ENCODE peak calls at places on chromosomes 13 and 19, in ten cellular contexts. One of them, this sample, is unnamed.

GRCh38 chr13:41565221-41565620 is 107.9 kb downstream of the RGCC start:
- DNase-seq in heart left ventricle: no peak
- DNase-seq in tibial artery: no peak
- DNase-seq in left ventricle myocardium inferior: no peak
- DNase-seq in body of pancreas: no peak
- DNase-seq in AG10803: peak
- DNase-seq in K562: no peak
- DNase-seq in astrocyte of the spinal cord: peak
- DNase-seq in A549: no peak
- DNase-seq in colonic mucosa: no peak
- DNase-seq in this sample: peak

GRCh38 chr19:11017275-11018035 is 56.6 kb downstream of the SMARCA4 start:
- DNase-seq in heart left ventricle: no peak
- DNase-seq in tibial artery: no peak
- DNase-seq in left ventricle myocardium inferior: no peak
- DNase-seq in body of pancreas: no peak
- DNase-seq in AG10803: no peak
- DNase-seq in K562: no peak
- DNase-seq in astrocyte of the spinal cord: no peak
- DNase-seq in A549: no peak
- DNase-seq in colonic mucosa: no peak
- DNase-seq in this sample: no peak

GRCh38 chr13:101529419-101529818 is 76.9 kb downstream of the ITGBL1 start:
- DNase-seq in heart left ventricle: no peak
- DNase-seq in tibial artery: peak
- DNase-seq in left ventricle myocardium inferior: no peak
- DNase-seq in body of pancreas: peak
- DNase-seq in AG10803: peak
- DNase-seq in K562: no peak
- DNase-seq in astrocyte of the spinal cord: peak
- DNase-seq in A549: no peak
- DNase-seq in colonic mucosa: no peak
- DNase-seq in this sample: peak

GRCh38 chr19:42857544-42857867 is 22.0 kb downstream of the PSG1 start:
- DNase-seq in heart left ventricle: no peak
- DNase-seq in tibial artery: no peak
- DNase-seq in left ventricle myocardium inferior: no peak
- DNase-seq in body of pancreas: no peak
- DNase-seq in AG10803: no peak
- DNase-seq in K562: no peak
- DNase-seq in astrocyte of the spinal cord: no peak
- DNase-seq in A549: no peak
- DNase-seq in colonic mucosa: no peak
- DNase-seq in this sample: no peak

GRCh38 chr13:34410653-34411052 is 531.4 kb upstream of the NBEA start:
- DNase-seq in heart left ventricle: no peak
- DNase-seq in tibial artery: no peak
- DNase-seq in left ventricle myocardium inferior: no peak
- DNase-seq in body of pancreas: no peak
- DNase-seq in AG10803: peak
- DNase-seq in K562: no peak
- DNase-seq in astrocyte of the spinal cord: no peak
- DNase-seq in A549: no peak
- DNase-seq in colonic mucosa: no peak
- DNase-seq in this sample: no peak

GRCh38 chr13:29805994-29806748 is 44.2 kb downstream of the UBL3 start:
- DNase-seq in heart left ventricle: no peak
- DNase-seq in tibial artery: no peak
- DNase-seq in left ventricle myocardium inferior: no peak
- DNase-seq in body of pancreas: no peak
- DNase-seq in AG10803: no peak
- DNase-seq in K562: no peak
- DNase-seq in astrocyte of the spinal cord: no peak
- DNase-seq in A549: no peak
- DNase-seq in colonic mucosa: no peak
- DNase-seq in this sample: no peak

GRCh38 chr13:51861728-51862300 is at the start of gene CCDC70:
- DNase-seq in heart left ventricle: no peak
- DNase-seq in tibial artery: no peak
- DNase-seq in left ventricle myocardium inferior: no peak
- DNase-seq in body of pancreas: no peak
- DNase-seq in AG10803: no peak
- DNase-seq in K562: peak
- DNase-seq in astrocyte of the spinal cord: peak
- DNase-seq in A549: no peak
- DNase-seq in colonic mucosa: no peak
- DNase-seq in this sample: no peak

GRCh38 chr13:18992791-18993190 is 188.8 kb downstream of the TUBA3C start:
- DNase-seq in heart left ventricle: no peak
- DNase-seq in tibial artery: no peak
- DNase-seq in left ventricle myocardium inferior: no peak
- DNase-seq in body of pancreas: peak
- DNase-seq in AG10803: no peak
- DNase-seq in K562: no peak
- DNase-seq in astrocyte of the spinal cord: no peak
- DNase-seq in A549: no peak
- DNase-seq in colonic mucosa: no peak
- DNase-seq in this sample: no peak

GRCh38 chr13:40245567-40245966 is 420.9 kb downstream of the FOXO1 start:
- DNase-seq in heart left ventricle: no peak
- DNase-seq in tibial artery: no peak
- DNase-seq in left ventricle myocardium inferior: no peak
- DNase-seq in body of pancreas: no peak
- DNase-seq in AG10803: no peak
- DNase-seq in K562: no peak
- DNase-seq in astrocyte of the spinal cord: no peak
- DNase-seq in A549: no peak
- DNase-seq in colonic mucosa: no peak
- DNase-seq in this sample: no peak

GRCh38 chr19:49442793-49443365 is 1.6 kb upstream of the SLC17A7 start:
- DNase-seq in heart left ventricle: peak
- DNase-seq in tibial artery: peak
- DNase-seq in left ventricle myocardium inferior: peak
- DNase-seq in body of pancreas: peak
- DNase-seq in AG10803: peak
- DNase-seq in K562: peak
- DNase-seq in astrocyte of the spinal cord: peak
- DNase-seq in A549: peak
- DNase-seq in colonic mucosa: peak
- DNase-seq in this sample: peak

GRCh38 chr19:49440439-49441209 is 703 bp downstream of the SLC17A7 start:
- DNase-seq in heart left ventricle: no peak
- DNase-seq in tibial artery: no peak
- DNase-seq in left ventricle myocardium inferior: no peak
- DNase-seq in body of pancreas: no peak
- DNase-seq in AG10803: no peak
- DNase-seq in K562: no peak
- DNase-seq in astrocyte of the spinal cord: no peak
- DNase-seq in A549: no peak
- DNase-seq in colonic mucosa: no peak
- DNase-seq in this sample: no peak

GRCh38 chr19:49441210-49441959 is at the start of gene SLC17A7:
- DNase-seq in heart left ventricle: peak
- DNase-seq in tibial artery: peak
- DNase-seq in left ventricle myocardium inferior: peak
- DNase-seq in body of pancreas: no peak
- DNase-seq in AG10803: no peak
- DNase-seq in K562: peak
- DNase-seq in astrocyte of the spinal cord: no peak
- DNase-seq in A549: peak
- DNase-seq in colonic mucosa: peak
- DNase-seq in this sample: no peak

GRCh38 chr19:49442354-49442753 is 1.0 kb upstream of the SLC17A7 start:
- DNase-seq in heart left ventricle: no peak
- DNase-seq in tibial artery: peak
- DNase-seq in left ventricle myocardium inferior: peak
- DNase-seq in body of pancreas: peak
- DNase-seq in AG10803: no peak
- DNase-seq in K562: no peak
- DNase-seq in astrocyte of the spinal cord: no peak
- DNase-seq in A549: peak
- DNase-seq in colonic mucosa: no peak
- DNase-seq in this sample: no peak

DNA sequence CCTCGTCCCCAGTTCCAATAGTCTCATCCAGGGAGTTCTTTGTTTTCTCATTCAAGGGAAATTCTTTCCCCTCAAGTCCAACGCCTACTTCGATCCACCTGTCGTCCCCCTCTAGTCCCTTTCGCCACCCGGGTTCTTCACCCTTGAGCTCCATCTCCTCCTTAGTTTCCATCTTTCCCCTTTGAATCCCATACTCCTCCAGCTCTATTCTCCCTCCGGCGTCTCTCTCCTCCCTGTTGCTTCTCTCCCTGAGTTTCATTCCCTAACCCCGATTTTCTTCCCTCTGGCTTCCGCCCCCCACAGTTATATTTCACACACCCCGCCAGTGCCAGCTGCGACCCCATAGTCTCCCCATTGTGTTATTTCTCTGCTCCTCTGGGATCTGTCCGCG is 628 bp upstream of the SLC17A7 start:
- DNase-seq in heart left ventricle: no peak
- DNase-seq in tibial artery: no peak
- DNase-seq in left ventricle myocardium inferior: no peak
- DNase-seq in body of pancreas: no peak
- DNase-seq in AG10803: no peak
- DNase-seq in K562: no peak
- DNase-seq in astrocyte of the spinal cord: no peak
- DNase-seq in A549: no peak
- DNase-seq in colonic mucosa: no peak
- DNase-seq in this sample: no peak
- H3K4me3 ChIP-seq in heart left ventricle: peak
- H3K4me3 ChIP-seq in tibial artery: peak
- H3K4me3 ChIP-seq in left ventricle myocardium inferior: peak
- H3K4me3 ChIP-seq in body of pancreas: no peak
- H3K4me3 ChIP-seq in AG10803: no peak
- H3K4me3 ChIP-seq in K562: peak
- H3K4me3 ChIP-seq in astrocyte of the spinal cord: no peak
- H3K4me3 ChIP-seq in A549: peak
- H3K4me3 ChIP-seq in colonic mucosa: no peak
- H3K4me3 ChIP-seq in this sample: no peak

DNA sequence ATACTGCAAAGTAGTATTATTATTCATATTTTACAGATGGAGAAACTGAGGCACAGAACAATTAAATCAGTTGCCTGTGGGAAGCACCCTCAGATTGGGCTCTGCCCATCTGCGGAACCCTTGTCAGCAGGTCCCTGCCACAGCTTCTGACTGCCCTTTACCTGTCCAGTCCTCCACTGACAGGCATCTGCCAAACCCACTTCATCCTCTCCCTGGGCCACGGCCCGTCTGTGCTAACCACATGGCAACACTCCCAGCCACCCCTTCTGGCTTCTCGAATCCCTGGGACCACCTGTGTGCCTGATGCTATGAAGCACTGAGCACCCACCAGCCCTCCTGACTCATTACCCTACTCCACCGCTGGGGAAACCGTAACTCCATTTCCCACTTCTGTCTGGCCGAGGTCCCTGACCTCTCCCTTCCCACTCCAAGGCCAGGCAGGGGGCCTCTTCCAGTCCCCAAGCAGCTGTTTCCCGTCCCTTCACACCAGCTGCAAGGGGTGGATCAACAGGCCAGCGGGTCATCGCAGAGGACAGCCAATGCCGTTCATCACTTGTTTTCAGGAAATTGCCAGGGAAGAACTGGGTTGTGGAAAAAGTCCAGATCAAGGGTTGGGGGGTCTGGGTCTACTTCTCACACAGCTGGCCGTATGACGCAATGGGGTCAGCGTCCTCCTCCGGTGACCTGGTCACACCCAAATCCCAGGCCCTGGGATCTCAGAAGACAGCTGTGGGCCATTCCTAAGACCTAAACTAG is 2.5 kb downstream of the KANK3 start:
- DNase-seq in heart left ventricle: peak
- DNase-seq in tibial artery: no peak
- DNase-seq in left ventricle myocardium inferior: peak
- DNase-seq in body of pancreas: peak
- DNase-seq in AG10803: no peak
- DNase-seq in K562: no peak
- DNase-seq in astrocyte of the spinal cord: no peak
- DNase-seq in A549: no peak
- DNase-seq in colonic mucosa: no peak
- DNase-seq in this sample: no peak
- TF ChIP-seq CTCF in heart left ventricle: peak
- TF ChIP-seq CTCF in tibial artery: no peak
- TF ChIP-seq CTCF in left ventricle myocardium inferior: peak
- TF ChIP-seq CTCF in body of pancreas: no peak
- TF ChIP-seq CTCF in AG10803: no peak
- TF ChIP-seq CTCF in K562: peak
- TF ChIP-seq CTCF in astrocyte of the spinal cord: no peak
- TF ChIP-seq CTCF in A549: no peak
- TF ChIP-seq CTCF in colonic mucosa: no peak
- TF ChIP-seq CTCF in this sample: no peak

DNA sequence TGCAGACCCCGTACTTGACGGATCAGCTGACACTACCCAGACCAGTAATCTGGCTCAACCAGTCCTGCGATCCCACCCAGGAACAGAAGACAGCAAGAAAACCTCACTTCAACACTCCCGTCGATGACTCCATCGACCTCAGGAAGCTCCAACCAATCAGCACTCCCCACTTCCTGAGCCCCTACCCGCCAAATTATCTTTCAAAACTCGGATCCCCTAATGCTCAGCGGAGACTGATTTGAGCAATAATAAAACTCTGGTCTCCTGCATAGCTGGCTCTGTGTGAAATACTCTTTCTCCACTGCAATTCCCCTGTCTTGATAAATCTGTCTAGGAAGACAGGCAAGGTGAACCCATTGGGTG is 1.2 kb downstream of the LSM4 start:
- DNase-seq in heart left ventricle: no peak
- DNase-seq in tibial artery: no peak
- DNase-seq in left ventricle myocardium inferior: no peak
- DNase-seq in body of pancreas: no peak
- DNase-seq in AG10803: no peak
- DNase-seq in K562: peak
- DNase-seq in astrocyte of the spinal cord: peak
- DNase-seq in A549: no peak
- DNase-seq in colonic mucosa: no peak
- DNase-seq in this sample: no peak
- H3K4me3 ChIP-seq in heart left ventricle: peak
- H3K4me3 ChIP-seq in tibial artery: no peak
- H3K4me3 ChIP-seq in left ventricle myocardium inferior: peak
- H3K4me3 ChIP-seq in body of pancreas: no peak
- H3K4me3 ChIP-seq in AG10803: peak
- H3K4me3 ChIP-seq in K562: peak
- H3K4me3 ChIP-seq in astrocyte of the spinal cord: peak
- H3K4me3 ChIP-seq in A549: peak
- H3K4me3 ChIP-seq in colonic mucosa: peak
- H3K4me3 ChIP-seq in this sample: peak

DNA sequence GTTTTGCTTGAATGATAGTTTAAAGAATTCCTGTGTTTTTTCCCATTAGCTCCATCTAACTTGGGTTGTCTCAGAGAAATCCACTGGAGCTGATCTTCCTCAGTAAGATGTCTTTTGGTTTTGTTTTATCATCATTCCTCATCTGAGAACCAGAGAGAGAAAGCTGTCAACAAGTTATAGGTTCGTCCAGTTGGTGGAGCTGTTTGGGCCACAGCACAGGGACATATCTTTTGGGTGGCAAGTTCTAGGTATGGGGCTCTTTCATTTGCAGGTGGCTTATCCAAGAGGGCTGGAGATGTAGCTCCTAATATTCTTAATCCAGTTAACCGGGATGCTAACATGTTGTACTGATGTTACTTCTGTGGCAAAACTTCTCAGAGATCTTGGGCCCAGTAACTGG is 174.2 kb downstream of the KCNRG start:
- DNase-seq in heart left ventricle: no peak
- DNase-seq in tibial artery: no peak
- DNase-seq in left ventricle myocardium inferior: no peak
- DNase-seq in body of pancreas: no peak
- DNase-seq in AG10803: no peak
- DNase-seq in K562: peak
- DNase-seq in astrocyte of the spinal cord: no peak
- DNase-seq in A549: no peak
- DNase-seq in colonic mucosa: no peak
- DNase-seq in this sample: no peak
- TF ChIP-seq CTCF in heart left ventricle: no peak
- TF ChIP-seq CTCF in tibial artery: no peak
- TF ChIP-seq CTCF in left ventricle myocardium inferior: no peak
- TF ChIP-seq CTCF in body of pancreas: no peak
- TF ChIP-seq CTCF in AG10803: no peak
- TF ChIP-seq CTCF in K562: peak
- TF ChIP-seq CTCF in astrocyte of the spinal cord: no peak
- TF ChIP-seq CTCF in A549: no peak
- TF ChIP-seq CTCF in colonic mucosa: no peak
- TF ChIP-seq CTCF in this sample: peak